ENCODE peak calls at places on chromosomes 16 and 17, in ten cellular contexts. One of them, this sample, is unnamed.

GRCh38 chr16:48197294-48197693 is 41.5 kb upstream of the ABCC12 start:
- DNase-seq in tibial artery: no peak
- DNase-seq in SHP77: no peak
- DNase-seq in left lung: no peak
- DNase-seq in T-cell: no peak
- DNase-seq in COR-L47: no peak
- DNase-seq in Panc1: no peak
- DNase-seq in stimulated activated CD4-positive, alpha-beta T cell treated with anti-CD3 and anti-CD28 coated beads, Interleukin-2, amount 100 ng/mL, for 24 hours: no peak
- DNase-seq in kidney tubule cell: no peak
- DNase-seq in effector memory CD4-positive, alpha-beta T cell: no peak
- DNase-seq in this sample: no peak

GRCh38 chr17:79981661-79982101 is 54.0 kb downstream of the TBC1D16 start:
- DNase-seq in tibial artery: peak
- DNase-seq in SHP77: no peak
- DNase-seq in left lung: peak
- DNase-seq in T-cell: no peak
- DNase-seq in COR-L47: no peak
- DNase-seq in Panc1: no peak
- DNase-seq in stimulated activated CD4-positive, alpha-beta T cell treated with anti-CD3 and anti-CD28 coated beads, Interleukin-2, amount 100 ng/mL, for 24 hours: no peak
- DNase-seq in kidney tubule cell: no peak
- DNase-seq in effector memory CD4-positive, alpha-beta T cell: no peak
- DNase-seq in this sample: no peak

GRCh38 chr17:35056013-35056412 is 7.5 kb downstream of the RFFL start:
- DNase-seq in tibial artery: no peak
- DNase-seq in SHP77: no peak
- DNase-seq in left lung: no peak
- DNase-seq in T-cell: no peak
- DNase-seq in COR-L47: no peak
- DNase-seq in Panc1: no peak
- DNase-seq in stimulated activated CD4-positive, alpha-beta T cell treated with anti-CD3 and anti-CD28 coated beads, Interleukin-2, amount 100 ng/mL, for 24 hours: no peak
- DNase-seq in kidney tubule cell: peak
- DNase-seq in effector memory CD4-positive, alpha-beta T cell: no peak
- DNase-seq in this sample: no peak

GRCh38 chr17:57707892-57708291 is 37.2 kb downstream of the CCDC182 start:
- DNase-seq in tibial artery: no peak
- DNase-seq in SHP77: no peak
- DNase-seq in left lung: no peak
- DNase-seq in T-cell: no peak
- DNase-seq in COR-L47: peak
- DNase-seq in Panc1: no peak
- DNase-seq in stimulated activated CD4-positive, alpha-beta T cell treated with anti-CD3 and anti-CD28 coated beads, Interleukin-2, amount 100 ng/mL, for 24 hours: no peak
- DNase-seq in kidney tubule cell: no peak
- DNase-seq in effector memory CD4-positive, alpha-beta T cell: no peak
- DNase-seq in this sample: peak

GRCh38 chr16:54986404-54986803 is 55.7 kb downstream of the IRX5 start:
- DNase-seq in tibial artery: no peak
- DNase-seq in SHP77: no peak
- DNase-seq in left lung: no peak
- DNase-seq in T-cell: no peak
- DNase-seq in COR-L47: no peak
- DNase-seq in Panc1: no peak
- DNase-seq in stimulated activated CD4-positive, alpha-beta T cell treated with anti-CD3 and anti-CD28 coated beads, Interleukin-2, amount 100 ng/mL, for 24 hours: no peak
- DNase-seq in kidney tubule cell: no peak
- DNase-seq in effector memory CD4-positive, alpha-beta T cell: no peak
- DNase-seq in this sample: no peak

GRCh38 chr17:59219370-59219769 is 941 bp upstream of the GDPD1 start:
- DNase-seq in tibial artery: no peak
- DNase-seq in SHP77: no peak
- DNase-seq in left lung: no peak
- DNase-seq in T-cell: no peak
- DNase-seq in COR-L47: no peak
- DNase-seq in Panc1: no peak
- DNase-seq in stimulated activated CD4-positive, alpha-beta T cell treated with anti-CD3 and anti-CD28 coated beads, Interleukin-2, amount 100 ng/mL, for 24 hours: no peak
- DNase-seq in kidney tubule cell: no peak
- DNase-seq in effector memory CD4-positive, alpha-beta T cell: no peak
- DNase-seq in this sample: no peak

GRCh38 chr17:33904438-33904837 is 350.6 kb upstream of the CCL2 start:
- DNase-seq in tibial artery: no peak
- DNase-seq in SHP77: no peak
- DNase-seq in left lung: no peak
- DNase-seq in T-cell: no peak
- DNase-seq in COR-L47: no peak
- DNase-seq in Panc1: no peak
- DNase-seq in stimulated activated CD4-positive, alpha-beta T cell treated with anti-CD3 and anti-CD28 coated beads, Interleukin-2, amount 100 ng/mL, for 24 hours: no peak
- DNase-seq in kidney tubule cell: no peak
- DNase-seq in effector memory CD4-positive, alpha-beta T cell: no peak
- DNase-seq in this sample: no peak

GRCh38 chr16:52068447-52069074 is 478.4 kb downstream of the TOX3 start:
- DNase-seq in tibial artery: no peak
- DNase-seq in SHP77: peak
- DNase-seq in left lung: no peak
- DNase-seq in T-cell: no peak
- DNase-seq in COR-L47: peak
- DNase-seq in Panc1: no peak
- DNase-seq in stimulated activated CD4-positive, alpha-beta T cell treated with anti-CD3 and anti-CD28 coated beads, Interleukin-2, amount 100 ng/mL, for 24 hours: no peak
- DNase-seq in kidney tubule cell: peak
- DNase-seq in effector memory CD4-positive, alpha-beta T cell: no peak
- DNase-seq in this sample: peak

GRCh38 chr17:80948091-80948960 is 43.3 kb upstream of the CHMP6 start:
- DNase-seq in tibial artery: peak
- DNase-seq in SHP77: no peak
- DNase-seq in left lung: peak
- DNase-seq in T-cell: no peak
- DNase-seq in COR-L47: no peak
- DNase-seq in Panc1: no peak
- DNase-seq in stimulated activated CD4-positive, alpha-beta T cell treated with anti-CD3 and anti-CD28 coated beads, Interleukin-2, amount 100 ng/mL, for 24 hours: no peak
- DNase-seq in kidney tubule cell: no peak
- DNase-seq in effector memory CD4-positive, alpha-beta T cell: no peak
- DNase-seq in this sample: no peak

GRCh38 chr17:81858967-81859905 is 1.1 kb downstream of the P4HB start:
- DNase-seq in tibial artery: no peak
- DNase-seq in SHP77: no peak
- DNase-seq in left lung: no peak
- DNase-seq in T-cell: no peak
- DNase-seq in COR-L47: no peak
- DNase-seq in Panc1: no peak
- DNase-seq in stimulated activated CD4-positive, alpha-beta T cell treated with anti-CD3 and anti-CD28 coated beads, Interleukin-2, amount 100 ng/mL, for 24 hours: no peak
- DNase-seq in kidney tubule cell: no peak
- DNase-seq in effector memory CD4-positive, alpha-beta T cell: no peak
- DNase-seq in this sample: no peak

GRCh38 chr17:33725675-33726271 is 432.7 kb upstream of the ASIC2 start:
- DNase-seq in tibial artery: no peak
- DNase-seq in SHP77: peak
- DNase-seq in left lung: no peak
- DNase-seq in T-cell: no peak
- DNase-seq in COR-L47: no peak
- DNase-seq in Panc1: no peak
- DNase-seq in stimulated activated CD4-positive, alpha-beta T cell treated with anti-CD3 and anti-CD28 coated beads, Interleukin-2, amount 100 ng/mL, for 24 hours: peak
- DNase-seq in kidney tubule cell: peak
- DNase-seq in effector memory CD4-positive, alpha-beta T cell: no peak
- DNase-seq in this sample: peak

GRCh38 chr16:3158014-3158497 is 23.2 kb downstream of the ZNF213 start:
- DNase-seq in tibial artery: no peak
- DNase-seq in SHP77: no peak
- DNase-seq in left lung: no peak
- DNase-seq in T-cell: no peak
- DNase-seq in COR-L47: no peak
- DNase-seq in Panc1: no peak
- DNase-seq in stimulated activated CD4-positive, alpha-beta T cell treated with anti-CD3 and anti-CD28 coated beads, Interleukin-2, amount 100 ng/mL, for 24 hours: no peak
- DNase-seq in kidney tubule cell: no peak
- DNase-seq in effector memory CD4-positive, alpha-beta T cell: no peak
- DNase-seq in this sample: no peak